ENCODE peak calls at places on chromosomes 12 and 14, in six cellular contexts. T is GM12865, H is AG09319, R is cardiac muscle cell, Q is stomach, W is GM13976. E is an unnamed sample.

GRCh38 chr12:4960030-4960429 is 50.3 kb downstream of the KCNA1 start:
- DNase-seq in W (no peak), R (no peak), T (no peak), H (no peak), Q (no peak), E (no peak)

GRCh38 chr14:92443741-92444140 is 69.8 kb upstream of the RIN3 start:
- DNase-seq in R (no peak), Q (no peak), H (no peak), T (no peak), W (no peak), E (no peak)

GRCh38 chr14:92728781-92729364 is 19.6 kb downstream of the LGMN start:
- DNase-seq in R (peak), T (peak), W (no peak), Q (peak), H (no peak), E (no peak)

GRCh38 chr12:107581616-107582015 is 104.0 kb upstream of the PWP1 start:
- DNase-seq in Q (no peak), W (no peak), H (no peak), R (no peak), T (no peak), E (no peak)

GRCh38 chr14:69543341-69544249 is 31.1 kb downstream of the CCDC177 start:
- DNase-seq in H (peak), T (peak), W (no peak), Q (peak), R (peak), E (peak)

GRCh38 chr12:47085815-47086252 is 6.1 kb upstream of the AMIGO2 start:
- DNase-seq in Q (no peak), H (no peak), R (peak), W (no peak), T (no peak), E (no peak)

GRCh38 chr12:88753074-88753473 is 172.8 kb upstream of the KITLG start:
- DNase-seq in W (no peak), H (no peak), Q (no peak), R (peak), T (no peak), E (no peak)

GRCh38 chr12:117439531-117440001 is 78.1 kb upstream of the NOS1 start:
- DNase-seq in W (no peak), T (no peak), H (no peak), Q (no peak), R (no peak), E (no peak)

GRCh38 chr12:79764641-79765040 is 73.9 kb upstream of the PAWR start:
- DNase-seq in H (no peak), T (no peak), W (no peak), R (no peak), Q (no peak), E (no peak)

GRCh38 chr14:53360821-53361220 is 207.7 kb upstream of the DDHD1 start:
- DNase-seq in R (no peak), Q (no peak), H (no peak), T (no peak), W (no peak), E (no peak)

GRCh38 chr12:66203820-66204219 is 14.8 kb downstream of the IRAK3 start:
- DNase-seq in R (no peak), T (no peak), W (no peak), Q (no peak), H (no peak), E (no peak)

GRCh38 chr12:74280156-74280655 is 257.4 kb upstream of the ATXN7L3B start:
- DNase-seq in H (no peak), Q (no peak), W (no peak), T (no peak), R (no peak), E (no peak)

GRCh38 chr14:105123266-105123665 is 45.3 kb downstream of the JAG2 start:
- DNase-seq in W (no peak), H (no peak), Q (no peak), R (no peak), T (no peak), E (no peak)

DNA sequence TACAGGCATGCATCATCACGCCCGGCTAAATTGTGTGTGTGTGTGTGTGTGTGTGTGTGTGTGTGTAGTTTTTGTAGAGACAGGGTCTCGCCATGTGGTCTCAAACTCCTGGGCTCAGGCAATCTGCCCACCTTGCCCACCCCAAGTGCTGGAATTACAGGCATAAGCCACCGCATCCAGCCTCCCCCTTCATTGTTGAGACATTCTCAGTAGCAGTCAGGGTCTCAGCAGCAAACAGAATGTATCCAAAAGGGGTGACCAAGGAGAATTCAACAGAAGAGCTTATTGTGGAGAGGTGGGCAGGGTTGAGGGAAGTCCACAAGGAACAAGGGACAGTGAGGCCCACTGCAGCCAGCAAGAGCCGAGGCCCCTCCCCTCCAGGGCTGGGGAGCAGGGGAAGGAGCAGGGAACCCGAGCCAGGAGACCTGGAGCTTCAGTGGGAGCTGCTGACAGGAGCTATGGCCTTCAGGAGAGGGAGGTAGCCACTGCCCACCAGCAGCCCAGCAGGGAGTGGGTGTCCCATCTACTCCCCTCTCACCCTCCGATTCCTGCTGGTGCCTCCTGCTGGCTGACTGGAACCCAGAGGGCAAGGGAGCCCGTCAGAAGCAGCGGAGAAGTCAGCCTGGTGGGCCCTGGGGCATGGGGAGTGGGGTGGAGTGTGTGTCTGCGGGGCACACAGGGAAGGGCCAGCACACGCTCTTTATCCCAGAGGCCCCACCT is 37.1 kb upstream of the PLEKHG6 start:
- DNase-seq in Q (no peak), T (no peak), H (no peak), R (no peak), W (peak), E (no peak)
- TF ChIP-seq CTCF in Q (no peak), T (no peak), H (no peak), R (no peak), W (no peak), E (no peak)

DNA sequence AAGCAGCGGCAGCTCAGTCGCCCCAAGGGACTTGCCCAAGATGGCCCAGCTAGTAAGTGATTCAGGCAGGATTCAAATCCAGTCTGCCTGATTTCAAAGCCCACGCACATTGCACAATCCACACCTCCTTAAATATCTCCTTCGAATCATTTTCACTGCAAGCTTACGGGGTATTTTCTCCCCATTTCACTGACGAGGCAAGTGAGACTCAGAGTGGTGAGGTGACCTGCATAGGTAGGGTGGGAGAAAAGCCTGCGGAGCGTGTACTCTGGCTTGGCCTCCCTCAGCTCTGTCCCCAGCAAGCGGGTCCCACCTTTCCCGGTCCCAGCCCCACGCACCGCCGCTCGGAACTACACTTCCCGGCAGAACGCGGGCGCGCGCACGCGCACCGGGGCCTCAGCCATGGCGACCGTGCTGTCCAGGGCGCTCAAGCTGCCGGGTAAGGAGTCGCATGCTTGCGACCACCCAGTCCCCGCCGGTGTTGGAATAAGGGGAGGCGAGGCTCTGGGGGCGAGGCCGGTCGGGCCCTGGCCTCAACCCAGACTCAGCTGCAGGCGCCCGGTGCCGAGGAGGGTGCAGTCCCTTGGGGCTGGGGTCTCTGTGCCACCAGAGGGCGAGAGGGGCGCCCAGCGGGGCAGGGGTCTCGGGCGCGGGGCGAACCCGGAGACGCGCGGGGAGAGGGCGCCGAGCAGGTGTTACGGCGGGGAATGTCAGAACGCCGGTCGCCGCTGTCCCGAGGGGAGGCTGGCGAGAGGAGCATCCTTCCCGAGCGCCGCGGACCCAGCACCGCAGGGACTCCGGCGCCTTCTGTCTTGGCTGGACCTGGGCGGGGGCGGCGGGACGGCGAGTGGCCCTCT is at the start of gene FAM234B:
- DNase-seq in W (peak), H (no peak), R (peak), T (peak), Q (peak), E (peak)
- TF ChIP-seq CTCF in W (peak), H (peak), R (peak), T (no peak), Q (no peak), E (no peak)

DNA sequence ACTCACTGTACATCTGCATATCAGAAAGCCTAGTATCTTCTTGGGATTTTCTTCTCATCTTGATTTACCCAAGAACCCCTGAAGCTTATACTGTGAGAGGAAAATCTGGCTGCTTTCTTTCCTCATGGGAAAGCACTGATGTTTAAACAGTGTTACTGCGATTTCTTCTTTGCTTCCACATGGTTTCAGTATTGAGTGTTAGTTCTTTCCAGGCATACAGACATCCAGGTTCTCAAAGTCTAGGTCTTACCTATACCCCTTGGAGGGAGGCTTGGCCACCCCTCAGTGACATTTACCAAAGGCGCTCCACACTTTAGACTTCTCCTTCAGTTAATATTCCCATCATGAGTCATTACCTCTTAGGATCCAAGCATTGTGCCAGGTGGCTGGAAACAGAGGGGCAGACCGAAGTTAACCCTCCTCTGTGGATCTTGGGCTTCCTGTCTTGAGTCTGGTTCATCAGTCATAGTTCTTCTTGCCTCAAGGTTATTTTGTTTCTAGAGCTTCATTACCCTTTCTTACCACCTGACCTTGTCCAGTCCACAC is 79.1 kb downstream of the TMEM117 start:
- DNase-seq in R (no peak), T (peak), W (no peak), Q (no peak), H (no peak), E (no peak)
- TF ChIP-seq CTCF in R (no peak), T (no peak), W (peak), Q (no peak), H (peak), E (no peak)

DNA sequence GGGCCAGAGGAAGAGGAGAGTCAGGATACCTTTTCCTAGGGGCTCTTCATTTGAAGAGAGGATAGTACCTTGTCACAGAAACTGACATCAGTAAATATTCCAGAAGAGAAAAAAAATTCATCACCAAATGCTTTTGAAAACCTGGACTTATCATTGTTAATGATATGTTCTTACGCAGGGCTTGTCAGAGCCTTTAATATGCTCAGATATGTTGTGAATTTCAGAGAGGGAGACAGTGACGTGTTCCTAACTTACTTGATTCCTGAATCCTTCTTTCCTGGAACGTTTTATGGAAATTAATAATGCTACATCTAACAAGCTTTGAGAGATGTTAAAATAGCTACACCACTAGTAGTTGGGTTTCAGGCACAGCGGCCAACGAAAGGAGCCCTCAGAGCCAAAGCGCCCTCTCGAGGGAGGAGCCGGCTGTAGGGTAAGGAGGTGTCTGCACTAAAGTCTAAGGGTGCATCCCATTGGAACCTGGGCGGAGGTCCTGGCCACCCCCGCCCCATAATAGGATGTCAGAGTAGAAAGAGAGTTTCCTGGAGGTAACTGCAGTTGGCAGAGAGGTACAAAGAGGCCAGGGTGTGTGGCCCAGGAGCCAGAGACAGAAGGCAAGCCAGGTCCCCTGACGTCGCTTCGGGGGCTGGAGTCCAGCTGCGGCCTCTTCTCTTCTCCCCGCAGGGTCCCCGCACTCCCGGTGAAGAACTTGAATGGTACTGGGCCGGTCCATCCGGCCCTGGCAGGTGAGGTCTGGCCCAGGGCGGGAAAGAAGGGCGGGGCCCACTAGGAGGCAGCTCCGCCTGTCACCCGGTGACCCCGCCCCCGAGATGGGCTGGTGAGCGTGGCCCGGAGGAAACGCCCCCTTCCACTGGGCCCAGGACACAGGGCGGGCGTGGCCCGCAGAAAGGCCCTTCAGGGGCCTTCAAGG is 36.2 kb downstream of the DTX1 start:
- DNase-seq in H (no peak), R (peak), T (peak), W (peak), Q (peak), E (no peak)
- TF ChIP-seq CTCF in H (no peak), R (peak), T (peak), W (peak), Q (no peak), E (no peak)